ENCODE peak calls at places on chromosomes 7 and 10, in five cellular contexts. P is left ventricle myocardium inferior, D is IMR-90, I is transverse colon, Y is GM06990. G is an unnamed sample.

GRCh38 chr7:6436385-6436685 is 11.4 kb downstream of the DAGLB start:
- DNase-seq in I (no peak), Y (peak; percentile 46), P (no peak), D (no peak), G (no peak)

GRCh38 chr7:42194218-42194617 is 42.8 kb downstream of the GLI3 start:
- DNase-seq in I (no peak), Y (no peak), D (no peak), P (no peak), G (no peak)

GRCh38 chr7:156473476-156474240 is 166.9 kb upstream of the RNF32 start:
- DNase-seq in P (peak; percentile 23), I (peak; percentile 26), Y (no peak), D (peak; percentile 19), G (peak; percentile 42)

GRCh38 chr7:36651404-36651803 is 72.9 kb downstream of the AOAH start:
- DNase-seq in P (no peak), D (peak; percentile 84), Y (no peak), I (no peak), G (no peak)

GRCh38 chr7:130957140-130957513 is 223.1 kb upstream of the KLF14 start:
- DNase-seq in D (no peak), Y (no peak), I (no peak), P (no peak), G (no peak)

GRCh38 chr10:14953452-14954000 is 370 bp downstream of the DCLRE1C start:
- DNase-seq in I (peak; percentile 61), P (peak; percentile 50), D (peak; percentile 67), Y (peak; percentile 80), G (peak; percentile 86)

GRCh38 chr7:10211861-10212260 is 761.8 kb upstream of the PHF14 start:
- DNase-seq in I (no peak), P (no peak), Y (no peak), D (no peak), G (no peak)

GRCh38 chr10:117684673-117685211 is 142.2 kb downstream of the EMX2 start:
- DNase-seq in P (peak; percentile 34), D (no peak), I (peak; percentile 35), Y (no peak), G (peak; percentile 16)

GRCh38 chr7:89377219-89377618 is 581.7 kb upstream of the TEX47 start:
- DNase-seq in Y (no peak), D (no peak), P (no peak), I (no peak), G (no peak)

GRCh38 chr10:71580415-71580814 is 139.2 kb downstream of the C10orf105 start:
- DNase-seq in Y (no peak), P (no peak), I (no peak), D (no peak), G (no peak)

GRCh38 chr7:151901828-151902227 is 24.9 kb upstream of the PRKAG2 start:
- DNase-seq in Y (no peak), D (no peak), I (no peak), P (no peak), G (no peak)

GRCh38 chr10:17835688-17836087 is 26.5 kb downstream of the MRC1 start:
- DNase-seq in P (no peak), D (peak; percentile 91), I (no peak), Y (no peak), G (no peak)

GRCh38 chr7:26348987-26349809 is 57.5 kb downstream of the SNX10 start:
- DNase-seq in P (no peak), Y (no peak), D (no peak), I (no peak), G (no peak)

GRCh38 chr10:50558368-50558767 is 65.4 kb downstream of the SGMS1 start:
- DNase-seq in P (no peak), Y (no peak), D (no peak), I (no peak), G (no peak)

GRCh38 chr10:50561266-50561665 is 62.5 kb downstream of the SGMS1 start:
- DNase-seq in P (no peak), D (peak; percentile 97), Y (no peak), I (no peak), G (no peak)

GRCh38 chr10:50560370-50560769 is 63.4 kb downstream of the SGMS1 start:
- DNase-seq in I (no peak), Y (no peak), P (no peak), D (no peak), G (no peak)

GRCh38 chr10:50563906-50564305 is 59.9 kb downstream of the SGMS1 start:
- DNase-seq in P (no peak), I (no peak), D (no peak), Y (no peak), G (no peak)

GRCh38 chr10:50561816-50562215 is 61.9 kb downstream of the SGMS1 start:
- DNase-seq in Y (no peak), P (no peak), D (no peak), I (no peak), G (peak; percentile 31)
- H3K4me3 ChIP-seq in Y (no peak overlapping the region), P (no peak overlapping the region), D (no peak overlapping the region), I (no peak overlapping the region), G (no peak overlapping the region)

DNA sequence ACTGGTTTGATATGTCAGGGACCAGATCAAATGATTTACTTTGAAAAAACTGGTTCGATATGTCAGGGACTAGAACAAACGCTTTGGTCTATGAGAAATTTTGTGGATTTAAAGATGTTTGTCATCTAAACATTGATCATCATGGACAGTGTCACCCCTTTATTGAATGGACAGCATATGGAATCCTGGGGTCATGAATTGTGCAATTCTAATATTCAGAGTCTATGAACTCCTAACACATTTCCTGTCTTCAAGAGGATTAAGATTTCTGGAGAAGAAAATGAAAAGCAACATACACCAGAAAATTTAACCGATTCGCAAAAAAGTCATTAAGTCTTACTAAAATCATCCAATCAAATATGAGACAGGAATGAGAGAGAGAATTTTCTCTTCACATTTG is 106.4 kb upstream of the FAM133B start:
- DNase-seq in P (no peak), D (no peak), I (no peak), Y (no peak), G (no peak)
- H3K4me3 ChIP-seq in P (peak overlapping the region; percentile 39), D (no peak overlapping the region), I (no peak overlapping the region), Y (no peak overlapping the region), G (no peak overlapping the region)

DNA sequence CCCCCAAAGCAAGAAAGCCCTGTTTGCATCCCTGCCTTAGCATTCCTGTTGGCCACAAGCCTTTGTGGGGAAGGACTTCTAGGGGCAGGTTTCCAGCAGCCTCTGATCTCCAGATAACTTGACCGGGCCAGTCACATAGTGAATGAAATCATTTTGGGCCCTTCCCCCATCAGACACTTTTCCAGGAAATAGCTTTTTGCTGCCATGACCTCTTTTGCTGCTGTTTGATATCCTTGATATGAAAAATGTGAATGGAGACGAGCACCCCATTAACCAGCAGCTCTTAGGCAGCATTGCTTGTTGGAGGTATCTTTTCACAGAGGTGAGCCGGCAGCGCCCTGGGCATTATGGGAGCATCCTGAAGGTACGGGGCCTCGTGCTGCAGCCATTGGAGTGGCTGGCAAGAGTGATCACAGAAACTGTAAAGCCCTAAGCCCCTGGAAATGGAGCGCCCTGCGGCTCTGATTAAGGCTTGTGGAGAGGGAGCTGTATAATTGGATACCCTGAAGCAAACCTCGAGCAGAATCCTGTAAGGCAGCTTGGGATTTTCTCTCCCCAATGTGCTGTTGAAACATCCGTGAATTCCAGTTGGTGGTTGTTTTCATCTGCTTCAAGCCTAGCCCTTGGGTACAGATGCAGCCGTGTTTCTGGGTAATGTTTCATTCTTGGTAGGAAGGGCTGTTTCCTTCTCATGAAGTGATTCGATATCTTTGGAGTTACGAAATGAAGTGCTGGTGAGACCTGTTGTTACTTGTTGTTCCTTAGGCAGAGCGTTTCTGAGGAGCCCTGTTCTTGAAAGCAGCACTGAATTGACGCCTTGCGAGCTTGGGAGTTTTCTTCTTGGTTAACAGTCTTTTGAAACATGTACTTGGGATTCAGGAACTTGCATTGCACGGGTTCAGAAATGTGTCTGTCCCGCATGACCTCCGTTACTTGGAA is 179.0 kb downstream of the PTEN start:
- DNase-seq in Y (no peak), I (no peak), P (no peak), D (peak; percentile 78), G (no peak)
- H3K4me3 ChIP-seq in Y (no peak overlapping the region), I (no peak overlapping the region), P (peak overlapping the region; percentile 25), D (no peak overlapping the region), G (no peak overlapping the region)

GRCh38 chr7:65430344-65431186 is 56.9 kb downstream of the ZNF92 start:
- DNase-seq in D (no peak), P (no peak), I (no peak), Y (no peak), G (no peak)
- H3K4me3 ChIP-seq in D (no peak overlapping the region), P (no peak overlapping the region), I (no peak overlapping the region), Y (no peak overlapping the region), G (no peak overlapping the region)

GRCh38 chr7:76330673-76331072 is 28.1 kb downstream of the YWHAG start:
- DNase-seq in Y (no peak), I (no peak), D (no peak), P (no peak), G (no peak)
- H3K4me3 ChIP-seq in Y (no peak overlapping the region), I (no peak overlapping the region), D (no peak overlapping the region), P (no peak overlapping the region), G (no peak overlapping the region)

GRCh38 chr7:111014074-111014473 is 76.9 kb upstream of the LRRN3 start:
- DNase-seq in P (no peak), I (no peak), D (peak; percentile 9), Y (no peak), G (no peak)
- H3K4me3 ChIP-seq in P (no peak overlapping the region), I (no peak overlapping the region), D (no peak overlapping the region), Y (no peak overlapping the region), G (no peak overlapping the region)

GRCh38 chr10:20372748-20373147 is 524.4 kb downstream of the NEBL start:
- DNase-seq in I (no peak), D (no peak), P (no peak), Y (no peak), G (no peak)
- H3K4me3 ChIP-seq in I (no peak overlapping the region), D (no peak overlapping the region), P (no peak overlapping the region), Y (no peak overlapping the region), G (no peak overlapping the region)

DNA sequence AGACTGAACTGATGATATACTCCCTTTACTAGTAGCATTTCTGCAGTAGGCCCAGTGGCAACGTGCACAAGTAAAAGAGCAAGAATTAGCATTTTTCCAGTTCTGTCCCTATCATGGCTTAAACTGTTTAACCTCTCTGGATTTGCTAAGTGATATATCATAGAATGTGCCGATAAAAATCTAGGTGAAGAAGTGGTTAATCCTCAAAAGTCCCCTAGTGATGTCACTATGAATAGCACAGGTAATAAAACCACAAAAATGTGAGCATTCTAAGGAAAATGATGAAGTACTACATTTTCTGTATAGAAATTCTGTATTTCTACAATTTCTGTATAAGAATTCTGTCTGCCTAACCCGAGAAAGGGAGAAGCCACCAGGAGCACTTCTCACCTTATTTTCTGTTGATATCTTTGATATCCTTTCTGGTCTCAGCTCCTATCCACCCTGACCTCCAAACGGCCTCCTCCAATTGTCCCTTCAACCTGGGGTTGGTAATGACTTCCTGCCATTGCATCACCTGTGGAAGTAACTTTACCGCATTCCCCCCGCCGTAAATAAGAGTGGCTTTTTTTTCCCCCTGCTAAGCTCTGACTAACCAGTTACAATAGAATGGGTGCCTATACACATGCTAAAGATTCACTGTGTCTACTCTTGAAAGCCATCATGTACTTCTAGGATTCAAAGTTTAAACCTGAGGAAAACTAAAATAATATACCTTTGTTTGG is 155.9 kb upstream of the ASAH2 start:
- DNase-seq in I (no peak), P (no peak), Y (no peak), D (no peak), G (no peak)
- H3K4me3 ChIP-seq in I (no peak overlapping the region), P (no peak overlapping the region), Y (no peak overlapping the region), D (no peak overlapping the region), G (no peak overlapping the region)